ENCODE peak calls at places on chromosomes 4 and X, in seven cellular contexts. C is bronchial epithelial cell, L is T-helper 2 cell, E is NCI-H748 treated with DMSO at 0.1 percent for 48 hours, K is 8988T, H is Calu3, R is BJ. Q is an unnamed sample.

GRCh38 chr4:89757154-89757723 is 79.7 kb downstream of the SNCA start:
- DNase-seq in L (no peak), E (no peak), K (no peak), C (no peak), R (no peak), H (no peak), Q (no peak)

GRCh38 chr4:147518846-147519767 is 38.2 kb downstream of the EDNRA start:
- DNase-seq in L (peak; percentile 12), R (no peak), K (no peak), C (peak; percentile 75), E (no peak), H (peak; percentile 54), Q (peak; percentile 86)

GRCh38 chr4:186820371-186820990 is 96.8 kb upstream of the FAT1 start:
- DNase-seq in E (no peak), K (no peak), R (no peak), C (no peak), H (peak; percentile 40), L (no peak), Q (no peak)

GRCh38 chrX:86103061-86103460 is 45.2 kb upstream of the DACH2 start:
- DNase-seq in L (no peak), R (no peak), K (no peak), E (no peak), C (peak; percentile 15), H (no peak), Q (no peak)

GRCh38 chr4:120723986-120724385 is 198.5 kb downstream of the PRDM5 start:
- DNase-seq in R (no peak), E (peak; percentile 66), K (no peak), C (peak; percentile 68), L (no peak), H (no peak), Q (no peak)

GRCh38 chrX:73562986-73563739 is at the start of gene CHIC1:
- DNase-seq in K (no peak), H (peak; percentile 43), C (peak; percentile 43), L (peak; percentile 64), E (peak; percentile 30), R (no peak), Q (peak; percentile 67)

GRCh38 chr4:137421796-137422195 is 110.5 kb downstream of the PCDH18 start:
- DNase-seq in H (no peak), R (peak; percentile 9), K (no peak), E (no peak), C (no peak), L (no peak), Q (no peak)

GRCh38 chr4:4625488-4625887 is 83.6 kb upstream of the STX18 start:
- DNase-seq in K (no peak), R (peak; percentile 100), L (no peak), H (no peak), E (no peak), C (no peak), Q (no peak)

GRCh38 chr4:7581477-7581876 is 146.7 kb upstream of the PSAPL1 start:
- DNase-seq in H (no peak), E (no peak), K (no peak), R (no peak), C (no peak), L (no peak), Q (peak; percentile 51)

GRCh38 chrX:20973038-20973437 is 401.2 kb upstream of the CNKSR2 start:
- DNase-seq in E (no peak), R (no peak), C (no peak), K (no peak), H (no peak), L (no peak), Q (no peak)

GRCh38 chrX:30992381-30992904 is 79.4 kb downstream of the FTHL17 start:
- DNase-seq in K (no peak), R (no peak), H (no peak), E (peak; percentile 18), L (no peak), C (no peak), Q (no peak)

GRCh38 chrX:103726477-103726876 is 15.8 kb downstream of the TMEM31 start:
- DNase-seq in K (no peak), H (no peak), C (no peak), E (no peak), R (no peak), L (no peak), Q (no peak)

GRCh38 chr4:78951862-78952472 is 12.7 kb upstream of the PAQR3 start:
- DNase-seq in K (no peak), R (no peak), H (peak; percentile 23), L (no peak), C (peak; percentile 42), E (peak; percentile 10), Q (peak; percentile 66)

GRCh38 chrX:130118396-130118795 is 8.1 kb upstream of the ELF4 start:
- DNase-seq in L (no peak), E (no peak), H (peak; percentile 40), C (peak; percentile 60), K (no peak), R (no peak), Q (peak; percentile 82)

GRCh38 chr4:28369504-28369903 is 1508.9 kb downstream of the STIM2 start:
- DNase-seq in E (no peak), K (no peak), H (no peak), C (peak; percentile 86), L (no peak), R (no peak), Q (no peak)

GRCh38 chrX:50768801-50769200 is 45.2 kb downstream of the SHROOM4 start:
- DNase-seq in L (no peak), K (no peak), R (no peak), H (no peak), C (no peak), E (no peak), Q (peak; percentile 72)

GRCh38 chr4:53914313-53915016 is 149.9 kb downstream of the CHIC2 start:
- DNase-seq in H (peak; percentile 33), C (peak; percentile 99), L (no peak), K (no peak), E (no peak), R (peak; percentile 65), Q (peak; percentile 56)

GRCh38 chr4:90582087-90582486 is 454.9 kb downstream of the CCSER1 start:
- DNase-seq in H (no peak), C (no peak), L (no peak), E (no peak), K (no peak), R (no peak), Q (peak; percentile 1)

GRCh38 chr4:41456559-41457101 is 81.3 kb upstream of the LIMCH1 start:
- DNase-seq in K (no peak), E (peak; percentile 9), L (no peak), R (no peak), H (no peak), C (no peak), Q (no peak)

GRCh38 chr4:41939016-41939623 is 3.9 kb downstream of the TMEM33 start:
- DNase-seq in E (no peak), R (no peak), L (no peak), H (no peak), K (no peak), C (peak; percentile 92), Q (no peak)

GRCh38 chrX:31555506-31555905 is 483.7 kb upstream of the FTHL17 start:
- DNase-seq in E (no peak), R (no peak), H (no peak), L (no peak), C (no peak), K (no peak), Q (no peak)

GRCh38 chr4:110518889-110519490 is 43.0 kb downstream of the ENPEP start:
- DNase-seq in E (no peak), C (peak; percentile 27), K (no peak), H (peak; percentile 38), R (no peak), L (no peak), Q (peak; percentile 49)

GRCh38 chr4:98606879-98607278 is 51.5 kb downstream of the TSPAN5 start:
- DNase-seq in R (no peak), L (no peak), K (no peak), E (no peak), H (no peak), C (no peak), Q (no peak)

GRCh38 chr4:184424993-184425758 is 49.2 kb downstream of the IRF2 start:
- DNase-seq in H (no peak), E (no peak), R (no peak), C (peak; percentile 43), L (no peak), K (no peak), Q (peak; percentile 65)

GRCh38 chrX:140507982-140508305 is 3.1 kb upstream of the SOX3 start:
- DNase-seq in E (no peak), R (no peak), K (no peak), C (peak; percentile 5), L (no peak), H (no peak), Q (no peak)

GRCh38 chr4:123786955-123787354 is 390.4 kb downstream of the SPRY1 start:
- DNase-seq in H (no peak), E (no peak), K (no peak), L (no peak), C (no peak), R (no peak), Q (peak; percentile 31)

GRCh38 chrX:22109442-22109841 is 77.3 kb downstream of the PHEX start:
- DNase-seq in C (peak; percentile 79), L (no peak), K (no peak), E (no peak), H (peak; percentile 49), R (no peak), Q (peak; percentile 26)

GRCh38 chr4:140928880-140929279 is 172.7 kb upstream of the TBC1D9 start:
- DNase-seq in E (no peak), H (no peak), R (no peak), C (peak; percentile 21), K (no peak), L (no peak), Q (no peak)

GRCh38 chr4:164807611-164808010 is 53.7 kb downstream of the SMIM31 start:
- DNase-seq in E (no peak), H (no peak), C (no peak), L (no peak), R (no peak), K (no peak), Q (no peak)

GRCh38 chr4:165692082-165692481 is 181.0 kb upstream of the TLL1 start:
- DNase-seq in L (no peak), K (no peak), R (no peak), C (peak; percentile 27), E (no peak), H (no peak), Q (peak; percentile 34)

GRCh38 chr4:80309301-80310004 is 26.1 kb upstream of the CFAP299 start:
- DNase-seq in E (no peak), H (no peak), L (no peak), C (peak; percentile 94), R (peak; percentile 54), K (no peak), Q (peak; percentile 50)

GRCh38 chrX:142499992-142500391 is 294.9 kb upstream of the MAGEC2 start:
- DNase-seq in K (no peak), R (no peak), H (no peak), L (no peak), E (no peak), C (no peak), Q (no peak)

GRCh38 chr4:156732634-156733033 is 239.0 kb downstream of the PDGFC start:
- DNase-seq in R (no peak), E (no peak), C (peak; percentile 24), H (no peak), K (no peak), L (no peak), Q (no peak)

GRCh38 chr4:27360651-27361347 is 500.2 kb downstream of the STIM2 start:
- DNase-seq in R (peak; percentile 74), H (no peak), K (no peak), L (no peak), C (peak; percentile 13), E (no peak), Q (no peak)

GRCh38 chrX:120426599-120426998 is 42.5 kb downstream of the LAMP2 start:
- DNase-seq in H (no peak), C (no peak), K (no peak), E (no peak), L (no peak), R (no peak), Q (no peak)